ENCODE peak calls at places on chromosomes 4 and X, in seven cellular contexts. V, X, E, A, C, I and M are unnamed samples.

GRCh38 chr4:143700060-143700419 is 435 bp downstream of the FREM3 start:
- DNase-seq in V (no peak), X (no peak), E (no peak), A (no peak), C (no peak), I (no peak), M (no peak)

GRCh38 chr4:120824905-120825304 is 97.6 kb downstream of the PRDM5 start:
- DNase-seq in V (no peak), X (no peak), E (no peak), A (no peak), C (no peak), I (no peak), M (no peak)

GRCh38 chrX:24692305-24692704 is 1.4 kb upstream of the POLA1 start:
- DNase-seq in V (no peak), X (no peak), E (no peak), A (no peak), C (no peak), I (no peak), M (no peak)

GRCh38 chrX:112527903-112528302 is 151.8 kb downstream of the LHFPL1 start:
- DNase-seq in V (no peak), X (no peak), E (no peak), A (no peak), C (no peak), I (no peak), M (no peak)

GRCh38 chrX:2410279-2411020 is 90.3 kb downstream of the DHRSX start:
- DNase-seq in V (no peak), X (no peak), E (no peak), A (no peak), C (no peak), I (no peak), M (peak; percentile 39)

GRCh38 chrX:96907888-96908287 is 24.2 kb downstream of the RPA4 start:
- DNase-seq in V (no peak), X (no peak), E (no peak), A (no peak), C (no peak), I (no peak), M (no peak)

GRCh38 chr4:41129936-41130440 is 84.4 kb downstream of the APBB2 start:
- DNase-seq in V (no peak), X (no peak), E (no peak), A (no peak), C (no peak), I (no peak), M (no peak)

GRCh38 chr4:123832173-123833026 is 435.8 kb downstream of the SPRY1 start:
- DNase-seq in V (peak; percentile 91), X (no peak), E (no peak), A (peak; percentile 18), C (peak; percentile 100), I (no peak), M (peak; percentile 89)

GRCh38 chr4:26191353-26191752 is 129.5 kb upstream of the RBPJ start:
- DNase-seq in V (no peak), X (no peak), E (no peak), A (no peak), C (no peak), I (no peak), M (no peak)

GRCh38 chr4:141132689-141133145 is 552 bp downstream of the RNF150 start:
- DNase-seq in V (no peak), X (peak; percentile 58), E (peak; percentile 9), A (no peak), C (peak; percentile 16), I (no peak), M (no peak)